ENCODE peak calls at places on chromosome 6, in seven cellular contexts. G is hippocampal formation; W is CD8-positive, alpha-beta T cell; X is pancreas; E is stimulated activated CD4-positive, alpha-beta T cell treated with anti-CD3 and anti-CD28 coated beads, Interleukin-12 subunit alpha, Interleukin-12 subunit beta, amount 100 ng/mL, for 4 hours; C is neuronal stem cell; Y is activated T-helper 9 cell treated with anti-CD3 and anti-CD28 coated beads, Interleukin-2, amount 50 U/mL, for 16 hours. A is an unnamed sample.

GRCh38 chr6:93678841-93679454 is 259.6 kb upstream of the EPHA7 start:
- DNase-seq in C (no peak), Y (no peak), E (no peak), G (no peak), W (no peak), X (no peak), A (no peak)

GRCh38 chr6:106546322-106547052 is 82.8 kb downstream of the RTN4IP1 start:
- DNase-seq in W (no peak), G (no peak), Y (no peak), C (no peak), E (no peak), X (no peak), A (no peak)

GRCh38 chr6:2531426-2532208 is 219.1 kb downstream of the MYLK4 start:
- DNase-seq in C (no peak), E (no peak), W (no peak), X (no peak), Y (no peak), G (no peak), A (no peak)

GRCh38 chr6:143376861-143377260 is 73.6 kb downstream of the ADAT2 start:
- DNase-seq in C (no peak), E (no peak), G (no peak), W (no peak), X (no peak), Y (no peak), A (no peak)

GRCh38 chr6:4703367-4703766 is 72.8 kb upstream of the CDYL start:
- DNase-seq in E (no peak), X (no peak), W (no peak), G (no peak), C (no peak), Y (no peak), A (no peak)

GRCh38 chr6:73169111-73169510 is 56.2 kb downstream of the KHDC1L start:
- DNase-seq in W (no peak), C (no peak), E (no peak), X (no peak), Y (no peak), G (no peak), A (no peak)

GRCh38 chr6:158639056-158639455 is 5.5 kb downstream of the DYNLT1 start:
- DNase-seq in Y (no peak), W (no peak), C (no peak), X (no peak), E (no peak), G (no peak), A (no peak)

GRCh38 chr6:343960-344815 is 47.4 kb upstream of the IRF4 start:
- DNase-seq in C (no peak), G (no peak), Y (no peak), X (peak), W (no peak), E (no peak), A (no peak)

GRCh38 chr6:2020909-2021308 is 224.5 kb downstream of the GMDS start:
- DNase-seq in W (no peak), G (no peak), C (no peak), Y (no peak), E (no peak), X (no peak), A (no peak)

GRCh38 chr6:160265869-160266476 is 7.4 kb upstream of the SLC22A2 start:
- DNase-seq in X (no peak), Y (no peak), W (no peak), C (no peak), G (no peak), E (no peak), A (no peak)

GRCh38 chr6:7763896-7764295 is 38.0 kb downstream of the BMP6 start:
- DNase-seq in G (no peak), X (no peak), Y (no peak), E (no peak), W (no peak), C (no peak), A (no peak)

GRCh38 chr6:157335829-157336228 is 12.5 kb upstream of the TMEM242 start:
- DNase-seq in Y (no peak), X (no peak), W (no peak), C (no peak), E (no peak), G (no peak), A (no peak)

GRCh38 chr6:109958626-109959025 is 19.5 kb upstream of the GPR6 start:
- DNase-seq in G (no peak), C (no peak), Y (no peak), E (no peak), X (no peak), W (no peak), A (no peak)

GRCh38 chr6:143700684-143701342 is 23.0 kb downstream of the PHACTR2 start:
- DNase-seq in Y (no peak), G (no peak), W (no peak), X (no peak), C (no peak), E (no peak), A (no peak)

GRCh38 chr6:166483556-166484250 is 101.0 kb upstream of the MPC1 start:
- DNase-seq in Y (no peak), E (no peak), C (no peak), X (peak), W (no peak), G (no peak), A (no peak)

GRCh38 chr6:133631421-133631820 is 257.5 kb upstream of the TCF21 start:
- DNase-seq in Y (no peak), G (no peak), X (no peak), E (no peak), C (no peak), W (no peak), A (no peak)

GRCh38 chr6:153493501-153493900 is 362.4 kb upstream of the RGS17 start:
- DNase-seq in G (no peak), C (no peak), E (no peak), X (no peak), Y (no peak), W (no peak), A (no peak)

GRCh38 chr6:112936476-112936875 is 589.3 kb downstream of the RFPL4B start:
- DNase-seq in X (no peak), W (no peak), C (no peak), Y (no peak), E (no peak), G (no peak), A (no peak)

GRCh38 chr6:71383476-71383875 is 94.9 kb downstream of the OGFRL1 start:
- DNase-seq in W (no peak), C (no peak), G (no peak), E (no peak), X (no peak), Y (no peak), A (no peak)

GRCh38 chr6:42727084-42727601 is 4.7 kb upstream of the PRPH2 start:
- DNase-seq in E (peak), G (no peak), Y (no peak), W (peak), X (peak), C (no peak), A (no peak)

GRCh38 chr6:12957321-12958051 is 240.9 kb downstream of the PHACTR1 start:
- DNase-seq in Y (no peak), W (peak), G (peak), E (peak), X (peak), C (no peak), A (no peak)

GRCh38 chr6:99282479-99283062 is 66.9 kb downstream of the FAXC start:
- DNase-seq in E (no peak), X (no peak), Y (no peak), C (no peak), W (no peak), G (peak), A (no peak)

GRCh38 chr6:87698618-87699017 is 3.4 kb downstream of the AKIRIN2 start:
- DNase-seq in Y (no peak), C (no peak), E (no peak), G (peak), X (no peak), W (no peak), A (no peak)

GRCh38 chr6:90483116-90483839 is 103.6 kb downstream of the MAP3K7 start:
- DNase-seq in E (no peak), X (no peak), G (no peak), W (no peak), Y (no peak), C (no peak), A (no peak)

GRCh38 chr6:46234700-46235099 is 63.9 kb upstream of the ENPP5 start:
- DNase-seq in X (no peak), W (no peak), C (no peak), E (no peak), G (no peak), Y (no peak), A (no peak)

GRCh38 chr6:9139762-9140161 is 704.4 kb upstream of the SLC35B3 start:
- DNase-seq in C (no peak), G (no peak), E (no peak), W (no peak), X (no peak), Y (no peak), A (no peak)

GRCh38 chr6:27213544-27214125 is 33.9 kb upstream of the PRSS16 start:
- DNase-seq in E (no peak), G (no peak), C (no peak), W (no peak), Y (no peak), X (no peak), A (no peak)

GRCh38 chr6:124854338-124854922 is 107.8 kb upstream of the RNF217 start:
- DNase-seq in W (no peak), C (no peak), E (no peak), Y (no peak), X (no peak), G (peak), A (no peak)